ENCODE peak calls at places on chromosomes 4 and X, in nine cellular contexts. M is stimulated activated CD8-positive, alpha-beta memory T cell treated with anti-CD3 and anti-CD28 coated beads, Interleukin-2, amount 100 ng/mL, for 48 hours; X is heart right ventricle; B is T-helper 2 cell; E is G401; Q is iris pigment epithelial cell; V is AG04449; T is fibroblast of mammary gland; O is ovary. P is an unnamed sample.

GRCh38 chrX:40175416-40176255 is 77.9 kb upstream of the BCOR start:
- DNase-seq in M (no peak), X (peak; percentile 77), B (no peak), E (no peak), Q (peak; percentile 47), V (no peak), T (peak; percentile 47), O (peak; percentile 76), P (peak; percentile 92)

GRCh38 chrX:28108186-28108945 is 127.1 kb upstream of the DCAF8L1 start:
- DNase-seq in M (no peak), X (no peak), B (no peak), E (no peak), Q (no peak), V (no peak), T (no peak), O (no peak), P (no peak)

GRCh38 chr4:43453058-43453457 is 560.5 kb downstream of the GRXCR1 start:
- DNase-seq in M (no peak), X (no peak), B (no peak), E (no peak), Q (no peak), V (no peak), T (no peak), O (no peak), P (no peak)

GRCh38 chr4:124061413-124061812 is 651.1 kb downstream of the ANKRD50 start:
- DNase-seq in M (no peak), X (no peak), B (no peak), E (no peak), Q (peak; percentile 84), V (no peak), T (peak; percentile 90), O (no peak), P (no peak)

GRCh38 chr4:152591361-152591760 is 55.5 kb upstream of the FBXW7 start:
- DNase-seq in M (peak; percentile 3), X (peak; percentile 62), B (no peak), E (peak; percentile 5), Q (peak; percentile 57), V (peak; percentile 5), T (peak; percentile 69), O (peak; percentile 56), P (peak; percentile 61)

GRCh38 chr4:52611030-52611555 is 48.0 kb downstream of the USP46 start:
- DNase-seq in M (no peak), X (no peak), B (no peak), E (no peak), Q (no peak), V (no peak), T (no peak), O (no peak), P (no peak)

GRCh38 chr4:155319506-155319905 is 57.3 kb downstream of the MAP9 start:
- DNase-seq in M (no peak), X (no peak), B (no peak), E (no peak), Q (no peak), V (no peak), T (no peak), O (no peak), P (no peak)

GRCh38 chr4:137420901-137421384 is 111.4 kb downstream of the PCDH18 start:
- DNase-seq in M (no peak), X (peak; percentile 14), B (no peak), E (no peak), Q (no peak), V (no peak), T (no peak), O (no peak), P (no peak)

GRCh38 chrX:30364229-30364628 is 55.0 kb upstream of the NR0B1 start:
- DNase-seq in M (no peak), X (no peak), B (no peak), E (no peak), Q (no peak), V (no peak), T (no peak), O (no peak), P (no peak)